ENCODE peak calls at places on chromosomes 5 and 9, in nine cellular contexts. C, L, Q, A, R, O, W, X and T are unnamed samples.

GRCh38 chr9:135294826-135295225 is 184.8 kb upstream of the PPP1R26 start:
- DNase-seq in X (no peak), Q (no peak), O (no peak), A (no peak), L (no peak), R (no peak), W (peak), C (no peak), T (no peak)

GRCh38 chr5:98163796-98164493 is 609.5 kb upstream of the RGMB start:
- DNase-seq in Q (peak), A (no peak), W (no peak), C (no peak), X (no peak), R (no peak), L (no peak), O (no peak), T (no peak)

GRCh38 chr5:53991942-53992341 is 318.4 kb downstream of the ARL15 start:
- DNase-seq in O (peak), R (no peak), W (no peak), Q (no peak), C (no peak), A (no peak), X (peak), L (peak), T (peak)

GRCh38 chr5:78265163-78265562 is 29.3 kb downstream of the AP3B1 start:
- DNase-seq in Q (no peak), L (no peak), R (no peak), A (no peak), W (no peak), O (no peak), X (no peak), C (no peak), T (no peak)

GRCh38 chr5:81717221-81717620 is 33.7 kb downstream of the SSBP2 start:
- DNase-seq in Q (no peak), A (no peak), O (no peak), X (no peak), L (no peak), W (no peak), R (no peak), C (no peak), T (no peak)

GRCh38 chr5:102536323-102536928 is 37.6 kb upstream of the SLCO6A1 start:
- DNase-seq in Q (peak), L (peak), A (no peak), X (no peak), O (no peak), R (no peak), C (no peak), W (peak), T (peak)

GRCh38 chr5:16693879-16694278 is 77.1 kb upstream of the RETREG1 start:
- DNase-seq in W (no peak), L (no peak), Q (peak), O (no peak), R (no peak), C (no peak), A (no peak), X (no peak), T (no peak)

GRCh38 chr9:102551346-102551745 is 443.8 kb upstream of the CYLC2 start:
- DNase-seq in A (no peak), C (no peak), Q (no peak), W (no peak), R (no peak), O (no peak), L (no peak), X (no peak), T (no peak)

GRCh38 chr9:70395652-70396051 is 18.8 kb downstream of the KLF9 start:
- DNase-seq in C (no peak), L (no peak), Q (no peak), W (no peak), R (no peak), A (no peak), X (no peak), O (no peak), T (no peak)

GRCh38 chr9:73219985-73220626 is 68.4 kb downstream of the ANXA1 start:
- DNase-seq in Q (no peak), O (no peak), X (peak), W (no peak), L (no peak), C (no peak), A (no peak), R (no peak), T (peak)

GRCh38 chr5:40171971-40172370 is 507.7 kb upstream of the PTGER4 start:
- DNase-seq in C (no peak), W (no peak), O (no peak), R (no peak), Q (no peak), L (peak), A (no peak), X (no peak), T (no peak)

GRCh38 chr9:109728696-109729300 is 51.2 kb upstream of the PALM2AKAP2 start:
- DNase-seq in C (no peak), R (no peak), O (no peak), W (no peak), A (no peak), X (no peak), L (no peak), Q (no peak), T (no peak)

GRCh38 chr5:150694638-150695037 is 6.2 kb downstream of the RBM22 start:
- DNase-seq in L (no peak), X (no peak), Q (no peak), O (no peak), R (no peak), A (no peak), C (no peak), W (no peak), T (no peak)

GRCh38 chr5:127342364-127342763 is 51.8 kb downstream of the MEGF10 start:
- DNase-seq in A (no peak), O (no peak), R (no peak), W (no peak), Q (no peak), X (no peak), C (no peak), L (no peak), T (no peak)

GRCh38 chr5:108381034-108381954 is 604 bp downstream of the FBXL17 start:
- DNase-seq in L (peak), X (no peak), R (peak), W (peak), O (peak), C (peak), A (no peak), Q (peak), T (peak)

GRCh38 chr9:85223506-85224108 is 518.1 kb downstream of the AGTPBP1 start:
- DNase-seq in O (no peak), W (no peak), L (no peak), C (no peak), Q (no peak), X (no peak), A (no peak), R (no peak), T (no peak)

GRCh38 chr5:1698589-1699316 is 100.9 kb downstream of the MRPL36 start:
- DNase-seq in R (no peak), O (no peak), A (no peak), L (no peak), W (no peak), Q (no peak), C (no peak), X (no peak), T (no peak)

GRCh38 chr5:54743997-54744788 is 226.6 kb downstream of the SNX18 start:
- DNase-seq in O (peak), Q (no peak), R (peak), W (no peak), L (peak), C (no peak), A (no peak), X (peak), T (peak)

GRCh38 chr5:93246093-93246855 is 334.7 kb downstream of the NR2F1-AS1 start:
- DNase-seq in A (peak), Q (no peak), O (no peak), X (no peak), C (no peak), R (peak), L (peak), W (no peak), T (no peak)

GRCh38 chr9:117304613-117305012 is 110.2 kb downstream of the ASTN2 start:
- DNase-seq in Q (peak), X (no peak), C (no peak), R (no peak), A (no peak), L (no peak), W (no peak), O (no peak), T (no peak)

GRCh38 chr5:124752854-124753720 is 6.6 kb upstream of the ZNF608 start:
- DNase-seq in R (no peak), O (no peak), L (peak), X (no peak), A (no peak), Q (no peak), W (no peak), C (no peak), T (no peak)

GRCh38 chr5:12683249-12683648 is 779.0 kb upstream of the CTNND2 start:
- DNase-seq in X (no peak), Q (no peak), A (no peak), L (no peak), R (no peak), W (no peak), C (no peak), O (no peak), T (no peak)

GRCh38 chr9:125262217-125262991 is 778 bp downstream of the GAPVD1 start:
- DNase-seq in A (no peak), W (no peak), R (peak), Q (no peak), O (peak), L (no peak), C (no peak), X (no peak), T (no peak)

GRCh38 chr9:114697951-114698351 is 16.0 kb upstream of the TEX48 start:
- DNase-seq in R (no peak), C (no peak), A (no peak), X (peak), O (no peak), L (no peak), W (no peak), Q (no peak), T (no peak)

GRCh38 chr5:155087036-155087435 is 73.5 kb downstream of the KIF4B start:
- DNase-seq in O (no peak), W (no peak), R (no peak), Q (no peak), X (no peak), L (no peak), A (no peak), C (no peak), T (no peak)

GRCh38 chr9:33138768-33139167 is 28.4 kb downstream of the B4GALT1 start:
- DNase-seq in C (no peak), R (no peak), Q (no peak), A (no peak), W (no peak), L (no peak), X (no peak), O (no peak), T (no peak)

GRCh38 chr5:132103969-132104391 is 30.4 kb downstream of the CSF2 start:
- DNase-seq in O (no peak), R (no peak), A (no peak), C (no peak), L (peak), W (no peak), Q (no peak), X (peak), T (no peak)

GRCh38 chr5:147509710-147510651 is at the start of gene DPYSL3:
- DNase-seq in A (peak), W (peak), O (no peak), C (peak), R (no peak), X (no peak), Q (peak), L (peak), T (no peak)

GRCh38 chr9:75289332-75289731 is 201.0 kb downstream of the OSTF1 start:
- DNase-seq in C (no peak), Q (no peak), W (no peak), O (no peak), X (no peak), L (no peak), A (no peak), R (no peak), T (no peak)

GRCh38 chr9:13279284-13280162 is at the start of gene MPDZ:
- DNase-seq in X (no peak), A (peak), R (peak), C (peak), L (peak), Q (peak), O (peak), W (no peak), T (no peak)

GRCh38 chr9:4116091-4116581 is 183.7 kb downstream of the GLIS3 start:
- DNase-seq in L (no peak), C (no peak), O (no peak), Q (no peak), R (no peak), W (no peak), X (no peak), A (no peak), T (no peak)

GRCh38 chr5:153352685-153353219 is 137.7 kb upstream of the GRIA1 start:
- DNase-seq in L (no peak), Q (no peak), C (no peak), A (no peak), X (peak), W (no peak), R (no peak), O (no peak), T (no peak)

GRCh38 chr9:89400398-89401116 is 82.3 kb downstream of the SECISBP2 start:
- DNase-seq in O (no peak), R (no peak), L (no peak), W (no peak), X (no peak), Q (no peak), C (no peak), A (no peak), T (peak)

GRCh38 chr5:95070453-95070852 is 214.4 kb downstream of the MCTP1 start:
- DNase-seq in A (no peak), R (no peak), L (no peak), X (no peak), W (no peak), C (no peak), Q (no peak), O (no peak), T (no peak)

GRCh38 chr9:91273853-91274552 is 87.7 kb downstream of the AUH start:
- DNase-seq in W (peak), C (no peak), O (no peak), L (peak), X (no peak), Q (no peak), R (peak), A (no peak), T (peak)

GRCh38 chr9:125750656-125751035 is 3.5 kb downstream of the PBX3 start:
- DNase-seq in O (no peak), A (no peak), Q (peak), W (no peak), L (no peak), R (no peak), X (no peak), C (no peak), T (no peak)

GRCh38 chr5:80238078-80238477 is 17.8 kb downstream of the SERINC5 start:
- DNase-seq in R (no peak), O (no peak), L (no peak), W (no peak), X (no peak), A (no peak), Q (no peak), C (no peak), T (no peak)

GRCh38 chr5:80239680-80240367 is 16.0 kb downstream of the SERINC5 start:
- DNase-seq in C (no peak), A (no peak), R (no peak), L (peak), O (no peak), W (no peak), Q (no peak), X (no peak), T (peak)

GRCh38 chr5:80242849-80243248 is 13.0 kb downstream of the SERINC5 start:
- DNase-seq in L (no peak), A (no peak), W (no peak), C (no peak), X (no peak), Q (no peak), R (no peak), O (no peak), T (no peak)

GRCh38 chr5:80238778-80239679 is 16.8 kb downstream of the SERINC5 start:
- DNase-seq in Q (peak), X (no peak), O (no peak), C (no peak), L (peak), R (no peak), W (no peak), A (no peak), T (no peak)

GRCh38 chr5:80240368-80240986 is 15.4 kb downstream of the SERINC5 start:
- DNase-seq in R (no peak), W (no peak), X (no peak), O (no peak), C (no peak), L (no peak), Q (no peak), A (no peak), T (peak)
- TF ChIP-seq MAX in R (no peak), W (no peak), X (no peak), O (no peak), C (no peak), L (no peak), Q (no peak), A (no peak), T (no peak)

GRCh38 chr9:68749579-68750159 is 44.6 kb downstream of the PIP5K1B start:
- DNase-seq in W (no peak), L (no peak), Q (no peak), R (peak), X (no peak), C (no peak), A (no peak), O (no peak), T (peak)
- H3K4me3 ChIP-seq in W (no peak), L (no peak), Q (no peak), R (no peak), X (no peak), C (no peak), A (no peak), O (no peak), T (no peak)

GRCh38 chr5:161585798-161586197 is 39.3 kb upstream of the GABRB2 start:
- DNase-seq in C (no peak), W (no peak), O (no peak), X (no peak), L (no peak), R (no peak), Q (no peak), A (no peak), T (no peak)

GRCh38 chr5:161580621-161581020 is 34.1 kb upstream of the GABRB2 start:
- DNase-seq in O (no peak), R (no peak), A (no peak), Q (no peak), C (no peak), X (no peak), W (no peak), L (no peak), T (no peak)
- TF ChIP-seq MAX in O (no peak), R (no peak), A (no peak), Q (no peak), C (no peak), X (no peak), W (no peak), L (no peak), T (no peak)

GRCh38 chr9:130479587-130479986 is 34.8 kb downstream of the ASS1 start:
- DNase-seq in R (no peak), X (no peak), C (no peak), O (no peak), L (no peak), A (no peak), Q (no peak), W (no peak), T (no peak)
- H3K4me3 ChIP-seq in R (no peak), X (no peak), C (no peak), O (no peak), L (no peak), A (no peak), Q (no peak), W (no peak), T (no peak)

GRCh38 chr9:92605224-92605623 is 64.7 kb downstream of the IPPK start:
- DNase-seq in A (no peak), X (no peak), R (no peak), C (no peak), W (no peak), Q (no peak), O (no peak), L (no peak), T (no peak)
- TF ChIP-seq MAX in A (no peak), X (no peak), R (no peak), C (no peak), W (no peak), Q (no peak), O (no peak), L (no peak), T (no peak)

DNA sequence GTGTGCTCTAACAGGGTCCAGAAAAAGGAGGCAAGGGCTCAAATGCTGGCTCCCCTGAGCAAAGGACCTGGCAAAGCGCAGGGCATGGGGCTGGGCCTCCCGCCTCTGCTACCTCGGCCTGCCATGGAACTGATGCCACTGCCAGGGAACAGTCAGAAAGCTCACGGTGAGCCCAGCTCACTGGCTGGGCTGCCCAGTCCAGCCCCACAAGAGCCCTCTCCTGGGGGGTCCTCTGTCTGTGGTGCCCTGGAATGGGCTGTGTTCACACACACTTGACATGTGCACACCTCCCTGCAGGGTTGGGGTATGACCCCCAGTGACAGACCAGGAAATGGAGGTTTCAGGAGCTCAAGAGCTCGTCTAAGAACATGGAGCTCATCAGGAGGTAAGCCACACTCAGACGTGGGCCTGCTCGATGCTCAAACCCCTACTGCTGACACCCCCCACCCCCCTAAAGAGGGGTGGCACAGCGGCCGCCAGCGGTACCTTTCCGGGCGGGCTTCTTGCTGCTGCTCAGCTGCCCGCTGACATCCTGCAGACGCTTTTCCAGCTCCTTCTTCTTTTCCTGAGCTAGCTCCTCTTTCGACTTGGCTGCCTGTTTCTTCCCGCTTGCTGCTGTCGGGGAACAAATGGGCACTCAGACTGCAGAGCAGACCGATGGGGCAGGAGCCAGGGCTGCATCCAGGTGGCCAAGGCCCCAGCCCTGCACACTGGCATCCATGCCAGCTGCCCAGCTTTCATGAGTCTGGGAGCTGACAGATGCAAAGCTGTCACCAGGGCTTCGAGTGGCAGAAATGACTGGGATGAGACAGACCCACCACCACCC is 9.1 kb downstream of the BRD3OS start:
- DNase-seq in Q (no peak), A (no peak), W (no peak), C (no peak), R (no peak), O (no peak), L (no peak), X (no peak), T (no peak)
- H3K4me3 ChIP-seq in Q (no peak), A (no peak), W (no peak), C (no peak), R (no peak), O (no peak), L (no peak), X (no peak), T (no peak)